ENCODE peak calls at places on chromosomes 2 and 18, in eight cellular contexts. B, C, V, W, I, D, M and S are unnamed samples.

GRCh38 chr2:189261431-189261841 is 81.9 kb upstream of the COL5A2 start:
- DNase-seq in C (no peak), M (no peak), I (no peak), D (no peak), B (peak), V (peak), W (no peak), S (no peak)

GRCh38 chr2:241814571-241815476 is 5.8 kb downstream of the NEU4 start:
- DNase-seq in C (peak), D (no peak), M (no peak), I (peak), W (no peak), V (no peak), B (no peak), S (no peak)

GRCh38 chr2:240467659-240468299 is 32.3 kb downstream of the GPC1 start:
- DNase-seq in D (peak), W (peak), B (no peak), M (no peak), C (no peak), V (no peak), I (peak), S (peak)

GRCh38 chr18:2150566-2150965 is 420.7 kb downstream of the METTL4 start:
- DNase-seq in V (no peak), C (no peak), M (no peak), I (no peak), W (no peak), D (no peak), B (peak), S (no peak)

GRCh38 chr2:71472019-71472418 is 18.7 kb downstream of the DYSF start:
- DNase-seq in C (no peak), V (no peak), I (no peak), D (no peak), W (no peak), B (peak), M (no peak), S (no peak)

GRCh38 chr18:7090771-7091170 is 26.8 kb downstream of the LAMA1 start:
- DNase-seq in V (no peak), I (no peak), B (no peak), M (no peak), D (no peak), W (no peak), C (no peak), S (no peak)

GRCh38 chr2:222568866-222569265 is 87.0 kb downstream of the FARSB start:
- DNase-seq in V (peak), C (no peak), I (no peak), B (peak), W (no peak), D (no peak), M (peak), S (no peak)

GRCh38 chr2:182319556-182319955 is 107.3 kb downstream of the PDE1A start:
- DNase-seq in I (no peak), M (no peak), V (no peak), D (no peak), B (no peak), C (no peak), W (no peak), S (no peak)

GRCh38 chr2:221282386-221282785 is 289.7 kb downstream of the EPHA4 start:
- DNase-seq in I (no peak), V (no peak), D (no peak), W (no peak), B (no peak), C (no peak), M (no peak), S (no peak)

GRCh38 chr2:207352978-207353377 is 176.8 kb upstream of the CREB1 start:
- DNase-seq in B (no peak), D (no peak), C (no peak), W (no peak), V (no peak), I (peak), M (peak), S (no peak)
- TF ChIP-seq CTCF in B (peak), D (no peak), C (no peak), W (no peak), V (no peak), I (peak), M (peak), S (no peak)

GRCh38 chr2:160377204-160377995 is 116.2 kb downstream of the RBMS1 start:
- DNase-seq in D (no peak), I (no peak), C (no peak), M (peak), V (peak), B (no peak), W (no peak), S (no peak)
- TF ChIP-seq CTCF in D (no peak), I (peak), C (no peak), M (peak), V (peak), B (peak), W (no peak), S (no peak)

DNA sequence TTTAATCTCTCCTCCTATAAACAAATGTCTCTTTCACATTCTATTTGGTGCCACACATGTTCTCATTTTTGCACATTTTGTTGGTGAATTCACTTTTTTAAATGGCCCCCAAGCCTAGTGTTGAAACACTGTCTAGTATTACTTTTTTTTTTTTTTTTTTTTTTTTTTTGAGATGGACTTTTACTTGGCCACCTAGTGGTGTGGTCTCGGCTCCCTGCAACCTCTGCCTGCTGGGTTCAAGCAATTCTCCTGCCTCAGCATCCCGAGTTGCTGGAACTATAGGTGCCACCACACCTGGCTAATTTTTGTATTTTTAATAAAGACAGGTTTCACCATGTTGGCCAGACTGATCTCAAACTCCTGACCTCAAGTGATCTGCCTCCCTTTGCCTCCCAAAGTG is 273.8 kb upstream of the SLC14A2 start:
- DNase-seq in D (no peak), I (no peak), C (no peak), M (no peak), B (no peak), V (no peak), W (no peak), S (no peak)
- TF ChIP-seq CTCF in D (no peak), I (no peak), C (no peak), M (no peak), B (no peak), V (no peak), W (peak), S (peak)

GRCh38 chr18:79964330-79965118 is at the start of gene HSBP1L1:
- DNase-seq in D (peak), V (peak), M (peak), C (peak), I (peak), W (peak), B (peak), S (peak)
- TF ChIP-seq CTCF in D (no peak), V (no peak), M (peak), C (peak), I (peak), W (no peak), B (peak), S (peak)

GRCh38 chr2:6917071-6917760 is at the start of gene RNF144A:
- DNase-seq in B (peak), I (peak), M (peak), V (peak), D (no peak), C (peak), W (peak), S (peak)
- TF ChIP-seq CTCF in B (peak), I (peak), M (peak), V (no peak), D (no peak), C (peak), W (peak), S (peak)

DNA sequence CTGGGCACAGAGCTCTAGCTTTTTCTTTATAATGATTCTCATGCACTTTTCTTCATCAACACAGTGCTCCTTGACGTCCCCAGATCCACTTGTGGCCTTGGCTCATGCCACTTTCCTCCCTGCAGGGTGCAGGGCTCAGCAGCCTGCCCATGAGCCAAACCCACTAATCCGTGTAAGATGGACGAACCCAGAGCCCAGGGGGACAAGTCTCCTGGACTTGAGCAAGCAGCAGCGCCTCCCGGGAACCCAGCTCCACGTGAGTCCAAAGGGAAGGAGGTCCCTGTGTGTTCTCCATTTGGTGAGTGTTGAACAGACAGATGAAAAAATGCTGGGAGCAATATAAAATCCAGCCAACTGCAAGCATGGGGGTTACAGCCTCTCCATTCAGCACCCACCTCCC is 470.6 kb upstream of the HS6ST1 start:
- DNase-seq in M (no peak), W (no peak), I (no peak), D (no peak), B (no peak), V (no peak), C (no peak), S (no peak)
- TF ChIP-seq CTCF in M (no peak), W (no peak), I (no peak), D (no peak), B (no peak), V (no peak), C (no peak), S (no peak)

DNA sequence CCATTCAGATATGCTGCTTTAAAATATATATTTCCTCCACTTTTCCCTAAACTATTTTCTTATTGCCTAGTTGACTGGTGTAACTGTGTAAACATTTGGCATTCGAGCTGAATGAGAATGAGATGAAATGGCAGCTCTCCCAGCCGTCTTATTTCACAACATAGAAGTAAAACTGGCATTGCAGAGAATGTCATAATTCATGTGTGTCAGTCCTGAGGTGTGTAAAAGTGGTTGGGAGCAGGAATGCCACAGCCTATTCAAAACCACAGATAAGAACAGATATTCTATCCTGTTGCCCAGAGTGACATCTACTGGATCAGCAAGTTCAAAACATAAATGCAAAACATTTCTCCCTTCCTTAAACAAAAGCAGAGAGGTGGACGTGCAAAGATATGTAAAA is 565.5 kb upstream of the CHAC2 start:
- DNase-seq in D (no peak), V (peak), B (peak), C (no peak), W (no peak), M (peak), I (no peak), S (no peak)
- TF ChIP-seq CTCF in D (no peak), V (peak), B (peak), C (no peak), W (no peak), M (peak), I (no peak), S (no peak)

GRCh38 chr2:30655211-30655610 is 152.0 kb downstream of the CAPN13 start:
- DNase-seq in V (no peak), B (no peak), W (no peak), M (no peak), C (no peak), D (no peak), I (no peak), S (no peak)

GRCh38 chr2:30653847-30654246 is 153.4 kb downstream of the CAPN13 start:
- DNase-seq in V (peak), D (no peak), C (no peak), M (no peak), W (no peak), B (peak), I (no peak), S (no peak)

GRCh38 chr2:30656079-30656478 is 151.2 kb downstream of the CAPN13 start:
- DNase-seq in C (no peak), M (no peak), D (no peak), B (no peak), V (peak), W (no peak), I (no peak), S (no peak)

GRCh38 chr2:30654404-30654803 is 152.8 kb downstream of the CAPN13 start:
- DNase-seq in C (no peak), V (no peak), W (no peak), D (no peak), M (no peak), I (no peak), B (no peak), S (no peak)

GRCh38 chr2:30655660-30656059 is 151.6 kb downstream of the CAPN13 start:
- DNase-seq in D (no peak), M (no peak), B (no peak), C (no peak), W (no peak), V (no peak), I (no peak), S (no peak)
- TF ChIP-seq CTCF in D (no peak), M (no peak), B (no peak), C (no peak), W (no peak), V (no peak), I (no peak), S (no peak)

DNA sequence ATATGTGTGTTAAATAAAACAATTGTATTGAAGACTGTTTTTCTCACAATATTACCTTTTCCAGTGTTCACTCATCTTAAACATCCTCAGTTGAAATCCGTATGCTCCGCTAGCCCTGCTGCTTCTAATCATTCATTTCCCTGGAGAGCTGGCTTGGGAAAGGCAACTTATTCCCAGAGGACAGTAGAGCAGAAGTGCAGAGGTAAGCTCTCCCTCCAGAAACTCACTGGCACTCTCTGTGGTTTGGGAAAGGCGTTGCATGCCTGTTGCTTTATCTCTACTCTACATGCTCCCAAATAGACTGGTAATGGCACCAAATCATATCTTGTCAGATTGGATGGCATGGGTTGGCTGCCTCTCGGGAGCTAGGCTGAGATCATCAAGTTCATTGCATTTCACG is 117.1 kb upstream of the BOD1L2 start:
- DNase-seq in V (peak), B (peak), C (no peak), I (no peak), W (no peak), M (peak), D (no peak), S (no peak)
- TF ChIP-seq CTCF in V (no peak), B (peak), C (no peak), I (no peak), W (peak), M (peak), D (no peak), S (no peak)